ENCODE peak calls at places on chromosomes 11 and 22, in five cellular contexts. T is GM12865, C is heart left ventricle, F is mammary epithelial cell, E is psoas muscle. H is an unnamed sample.

GRCh38 chr11:128054323-128054910 is 532.9 kb downstream of the ETS1 start:
- DNase-seq in T (no peak), C (no peak), F (peak), E (no peak), H (no peak)

GRCh38 chr22:44938886-44939285 is 70.9 kb downstream of the PHF21B start:
- DNase-seq in E (peak), C (no peak), T (no peak), F (no peak), H (no peak)

GRCh38 chr11:108237058-108237481 is 14.2 kb downstream of the ATM start:
- DNase-seq in E (no peak), T (peak), C (no peak), F (no peak), H (no peak)

GRCh38 chr11:2390871-2391662 is 9.5 kb upstream of the TSSC4 start:
- DNase-seq in F (peak), C (no peak), E (no peak), T (no peak), H (peak)

GRCh38 chr22:30205281-30206115 is 41.1 kb downstream of the LIF start:
- DNase-seq in C (no peak), E (peak), T (no peak), F (peak), H (peak)

GRCh38 chr11:61751384-61751783 is 1.1 kb upstream of the MYRF start:
- DNase-seq in T (no peak), E (no peak), C (no peak), F (no peak), H (no peak)

GRCh38 chr22:50726643-50727340 is 11.2 kb upstream of the ACR start:
- DNase-seq in C (peak), E (peak), T (no peak), F (no peak), H (no peak)

GRCh38 chr11:61581030-61581928 is at the start of gene SYT7:
- DNase-seq in T (peak), F (peak), C (peak), E (peak), H (peak)

GRCh38 chr11:2529636-2530035 is 84.8 kb downstream of the KCNQ1 start:
- DNase-seq in T (no peak), F (no peak), C (no peak), E (peak), H (no peak)

GRCh38 chr11:121904148-121904547 is 211.9 kb downstream of the BLID start:
- DNase-seq in T (no peak), C (no peak), F (no peak), E (no peak), H (no peak)

DNA sequence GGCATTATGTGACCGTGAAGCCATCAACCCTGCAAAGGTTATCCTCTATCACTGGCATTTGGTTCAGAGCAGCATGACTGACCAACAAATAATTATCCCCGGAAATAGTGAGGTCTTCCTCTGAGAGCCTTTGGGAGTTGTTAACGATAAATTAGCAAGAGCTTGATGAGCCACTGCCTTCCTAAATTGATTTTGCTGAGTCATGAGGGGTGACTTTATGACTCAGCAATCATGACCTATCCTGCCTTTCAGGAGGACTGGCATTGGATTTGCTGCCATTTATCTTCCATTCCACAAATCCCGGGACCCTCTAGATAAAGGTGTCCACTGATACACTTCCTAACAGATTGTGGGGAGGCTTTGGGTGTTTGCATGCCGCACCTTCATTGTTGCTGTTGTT is 80.8 kb upstream of the MTNR1B start:
- DNase-seq in C (no peak), E (no peak), F (no peak), T (no peak), H (no peak)
- TF ChIP-seq CTCF in C (no peak), E (no peak), F (no peak), T (no peak), H (no peak)

DNA sequence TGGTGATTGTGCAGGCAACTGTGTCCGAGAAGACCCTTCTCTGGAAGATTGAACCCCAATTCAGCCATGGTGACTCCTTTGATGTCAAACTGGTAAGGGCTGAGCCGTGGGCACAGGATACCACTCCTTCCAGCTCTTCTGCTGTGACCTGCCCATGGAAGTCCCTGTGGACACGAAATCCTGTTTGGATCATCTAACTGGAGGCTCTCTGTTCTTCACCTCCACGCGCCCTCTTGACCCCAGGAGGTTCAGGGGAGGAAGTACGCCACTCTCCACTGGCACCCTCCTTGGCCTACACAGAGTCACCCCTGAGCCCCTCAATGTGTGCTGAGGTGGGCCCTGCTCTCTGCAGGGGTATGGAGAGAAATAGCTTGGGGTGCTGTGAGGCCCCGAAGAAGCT is 810 bp downstream of the ISX start:
- DNase-seq in F (no peak), T (no peak), E (no peak), C (no peak), H (no peak)
- H3K4me3 ChIP-seq in F (no peak), T (no peak), E (no peak), C (no peak), H (no peak)

GRCh38 chr11:116792144-116792868 is 627 bp upstream of the APOA5 start:
- DNase-seq in E (no peak), C (no peak), F (no peak), T (no peak), H (no peak)

GRCh38 chr11:116796548-116796947 is 4.9 kb upstream of the APOA5 start:
- DNase-seq in C (no peak), F (no peak), E (no peak), T (no peak), H (no peak)

GRCh38 chr11:116793476-116794096 is 1.9 kb upstream of the APOA5 start:
- DNase-seq in T (no peak), C (no peak), E (no peak), F (no peak), H (no peak)

GRCh38 chr11:116792869-116793475 is 1.3 kb upstream of the APOA5 start:
- DNase-seq in F (peak), T (no peak), C (no peak), E (no peak), H (no peak)

GRCh38 chr11:116794851-116795250 is 3.2 kb upstream of the APOA5 start:
- DNase-seq in T (no peak), E (no peak), F (no peak), C (no peak), H (no peak)
- TF ChIP-seq CTCF in T (no peak), E (no peak), F (no peak), C (no peak), H (no peak)

GRCh38 chr22:37406836-37407235 is 20.4 kb downstream of the ELFN2 start:
- DNase-seq in T (no peak), E (no peak), C (no peak), F (no peak), H (no peak)
- H3K4me3 ChIP-seq in T (no peak), E (no peak), C (no peak), F (no peak), H (no peak)

GRCh38 chr22:40415531-40416266 is 45.3 kb downstream of the SGSM3 start:
- DNase-seq in T (peak), C (no peak), E (no peak), F (no peak), H (no peak)
- TF ChIP-seq CTCF in T (no peak), C (no peak), E (no peak), F (no peak), H (no peak)

DNA sequence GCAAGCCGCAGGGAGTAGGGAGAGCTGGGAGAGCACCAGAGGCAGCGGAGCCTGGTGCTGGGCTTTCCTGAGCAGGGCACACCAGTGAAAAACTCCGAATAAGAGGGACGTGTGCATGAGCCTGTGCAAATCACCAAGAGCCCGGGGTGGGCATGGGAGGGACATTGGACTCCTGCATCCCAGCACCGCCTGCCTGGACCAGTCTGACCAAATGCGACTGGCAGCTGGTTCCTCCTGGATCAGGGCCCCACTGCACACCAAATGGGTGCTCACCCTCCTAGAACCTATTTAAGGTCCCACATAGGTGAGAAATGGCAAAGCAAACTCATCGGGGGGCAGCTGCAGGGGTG is 3.1 kb downstream of the PPM1F start:
- DNase-seq in F (no peak), C (no peak), T (no peak), E (no peak), H (no peak)
- H3K4me3 ChIP-seq in F (no peak), C (peak), T (no peak), E (peak), H (no peak)

DNA sequence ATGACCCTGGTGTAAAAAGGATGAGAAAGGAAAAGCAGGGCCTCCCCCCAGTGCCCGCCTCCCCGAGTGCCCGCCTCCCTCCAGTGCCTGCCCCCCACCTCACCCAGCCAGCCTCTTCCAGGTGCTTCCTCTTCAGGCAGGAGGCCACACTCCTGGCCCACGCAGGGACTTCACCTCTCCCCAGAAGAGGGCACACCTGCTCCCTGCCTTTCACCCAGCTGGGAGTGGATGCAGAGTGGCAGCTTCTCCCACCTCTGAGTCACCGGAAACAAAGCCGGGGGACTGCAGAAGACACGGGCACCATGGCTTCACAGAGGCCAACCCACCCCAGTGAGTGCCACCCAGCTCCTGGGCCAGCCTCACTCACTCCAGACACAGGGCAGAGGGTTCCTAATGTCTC is 16.1 kb downstream of the CPT1A start:
- DNase-seq in T (no peak), F (no peak), E (no peak), C (no peak), H (no peak)
- TF ChIP-seq CTCF in T (no peak), F (peak), E (no peak), C (no peak), H (peak)

GRCh38 chr11:12112731-12113130 is 2.3 kb downstream of the MICAL2 start:
- DNase-seq in F (no peak), E (no peak), T (no peak), C (no peak), H (no peak)

GRCh38 chr11:12111482-12112149 is 1.2 kb downstream of the MICAL2 start:
- DNase-seq in E (no peak), C (no peak), F (peak), T (no peak), H (no peak)

GRCh38 chr11:12113294-12113693 is 2.9 kb downstream of the MICAL2 start:
- DNase-seq in F (no peak), C (no peak), E (no peak), T (no peak), H (no peak)

GRCh38 chr11:12110714-12111481 is 508 bp downstream of the MICAL2 start:
- DNase-seq in F (peak), C (peak), T (no peak), E (peak), H (no peak)

DNA sequence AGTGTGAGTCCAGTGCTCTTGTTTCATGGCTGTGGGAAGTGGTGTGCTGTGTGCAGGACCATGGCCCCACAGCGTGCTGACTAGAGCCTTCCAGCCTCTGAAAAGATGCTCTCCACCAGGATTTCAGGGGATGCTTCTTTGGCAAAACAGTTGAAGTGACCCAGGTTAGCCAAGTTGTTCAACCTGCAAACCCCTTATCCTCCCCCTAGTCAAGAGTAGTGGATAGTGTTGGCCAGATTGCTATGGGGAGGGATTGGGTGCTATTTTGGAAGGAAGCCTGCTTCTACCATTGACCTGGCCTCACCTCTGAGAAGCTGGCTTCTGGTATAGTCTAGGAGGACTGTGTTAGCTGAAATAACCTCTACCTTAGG is 1.7 kb downstream of the MICAL2 start:
- DNase-seq in F (peak), T (no peak), C (no peak), E (no peak), H (no peak)
- H3K4me3 ChIP-seq in F (peak), T (no peak), C (peak), E (peak), H (peak)

DNA sequence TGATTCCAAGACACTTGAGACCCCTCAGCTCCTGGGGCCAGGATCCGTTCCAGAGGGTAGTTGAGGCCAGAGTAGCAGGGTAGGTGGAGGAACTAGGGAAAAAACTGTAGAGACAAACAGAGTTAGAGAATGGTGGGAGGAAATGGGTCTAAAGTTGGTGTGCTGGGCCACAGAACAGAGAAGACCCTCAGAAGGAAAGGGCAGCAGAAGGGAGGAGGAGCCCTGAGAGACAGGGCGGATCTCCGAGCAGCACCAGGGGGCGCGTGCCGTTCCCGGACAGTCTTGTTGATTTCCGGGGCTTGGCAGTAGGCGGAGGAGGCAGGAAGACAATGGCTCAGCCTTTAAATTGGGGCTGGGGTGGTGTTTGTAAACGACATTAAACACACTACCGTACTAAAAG is 2.4 kb upstream of the CECR2 start:
- DNase-seq in F (no peak), C (peak), T (peak), E (peak), H (no peak)
- TF ChIP-seq CTCF in F (no peak), C (peak), T (peak), E (peak), H (no peak)

DNA sequence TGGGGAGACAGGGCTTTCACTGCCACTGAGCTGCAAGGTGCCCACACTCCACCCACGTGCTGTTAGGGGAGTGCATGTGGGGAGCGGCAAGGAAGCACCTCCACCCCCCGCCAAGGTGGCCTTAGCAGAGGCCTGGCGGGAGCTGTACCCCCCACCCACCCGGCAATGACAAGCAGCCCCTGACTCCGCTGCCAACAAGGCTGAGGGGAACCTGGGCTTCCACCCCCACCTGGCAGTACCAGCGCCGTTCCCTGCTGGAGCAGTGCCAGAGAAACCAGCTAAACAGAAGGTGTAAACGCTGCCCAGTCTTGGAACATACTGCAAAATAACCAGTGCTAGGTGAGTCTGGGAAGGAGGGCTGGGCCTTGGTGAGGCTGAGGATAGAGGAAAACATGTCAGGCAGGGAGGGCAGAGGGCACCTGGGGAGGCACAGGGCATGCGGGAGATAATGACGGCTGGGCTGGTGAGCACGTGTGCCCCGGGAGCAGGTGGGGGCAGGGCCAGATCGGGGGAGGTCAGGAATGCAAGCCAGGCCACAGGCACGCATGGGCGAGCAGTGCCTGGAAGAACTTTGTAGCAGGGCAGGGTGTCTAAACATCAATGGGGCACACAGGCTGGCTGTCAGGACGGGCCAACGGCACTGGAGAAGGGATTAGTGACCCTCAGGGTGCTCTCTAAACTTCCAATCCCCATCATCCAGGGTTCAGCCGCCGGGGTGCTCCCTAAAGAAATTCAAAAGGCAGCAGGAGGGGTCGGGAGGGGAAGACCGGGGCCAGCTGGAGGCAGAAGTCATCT is 6.6 kb downstream of the CERK start:
- DNase-seq in F (peak), T (no peak), C (no peak), E (peak), H (no peak)
- H3K4me3 ChIP-seq in F (peak), T (no peak), C (no peak), E (peak), H (no peak)

H was measured in AG09309.